ENCODE peak calls at places on chromosomes 4 and X, in six cellular contexts. Z, Y, O, L, A and T are unnamed samples.

GRCh38 chrX:53984895-53985294 is 59.4 kb downstream of the PHF8 start:
- DNase-seq in Y (no peak), L (no peak), Z (no peak), A (no peak), O (no peak), T (no peak)

GRCh38 chrX:19129694-19130093 is 7.4 kb upstream of the ADGRG2 start:
- DNase-seq in Z (no peak), O (no peak), Y (no peak), L (no peak), A (no peak), T (no peak)

GRCh38 chrX:104482757-104483156 is 83.2 kb upstream of the IL1RAPL2 start:
- DNase-seq in Z (no peak), A (peak), L (no peak), Y (peak), O (no peak), T (no peak)

GRCh38 chr4:15610855-15611254 is 44.3 kb downstream of the FBXL5 start:
- DNase-seq in L (no peak), Z (no peak), Y (no peak), A (no peak), O (no peak), T (no peak)

GRCh38 chrX:16511776-16512400 is 138.1 kb upstream of the S100G start:
- DNase-seq in O (no peak), L (no peak), Z (peak), A (no peak), Y (no peak), T (no peak)

GRCh38 chr4:2923141-2923551 is 40.1 kb downstream of the NOP14 start:
- DNase-seq in O (no peak), L (no peak), A (peak), Y (peak), Z (peak), T (no peak)

GRCh38 chr4:126611900-126612299 is 1020.9 kb upstream of the INTU start:
- DNase-seq in O (no peak), A (no peak), L (no peak), Z (peak), Y (peak), T (no peak)

GRCh38 chr4:75036046-75036445 is 103.1 kb downstream of the PARM1 start:
- DNase-seq in Y (no peak), O (no peak), L (no peak), Z (no peak), A (no peak), T (no peak)

GRCh38 chr4:122832732-122833131 is 6.1 kb downstream of the FGF2 start:
- DNase-seq in O (no peak), A (no peak), L (no peak), Z (peak), Y (peak), T (no peak)

GRCh38 chrX:47242321-47242720 is 9.5 kb downstream of the USP11 start:
- DNase-seq in A (no peak), L (no peak), O (no peak), Y (no peak), Z (no peak), T (no peak)

GRCh38 chrX:22246620-22247019 is 26.1 kb upstream of the CBLL2 start:
- DNase-seq in O (no peak), Z (peak), L (no peak), Y (no peak), A (peak), T (no peak)

GRCh38 chr4:83082777-83083176 is 31.8 kb downstream of the PLAC8 start:
- DNase-seq in L (no peak), Z (no peak), O (no peak), A (peak), Y (no peak), T (no peak)

GRCh38 chrX:120638619-120639018 is 8.8 kb upstream of the C1GALT1C1 start:
- DNase-seq in Z (no peak), O (no peak), A (no peak), Y (no peak), L (no peak), T (no peak)

GRCh38 chr4:174438711-174439110 is 83.6 kb downstream of the HPGD start:
- DNase-seq in Z (no peak), Y (no peak), O (no peak), L (no peak), A (no peak), T (no peak)

GRCh38 chr4:73729534-73730165 is 10.7 kb upstream of the CXCL8 start:
- DNase-seq in A (peak), Y (peak), O (peak), L (no peak), Z (peak), T (peak)

GRCh38 chrX:10591363-10592036 is 28.9 kb downstream of the MID1 start:
- DNase-seq in O (peak), A (no peak), Y (no peak), L (no peak), Z (no peak), T (no peak)

GRCh38 chr4:41322613-41323012 is 65.9 kb downstream of the UCHL1 start:
- DNase-seq in Z (no peak), Y (no peak), L (no peak), O (no peak), A (no peak), T (no peak)

DNA sequence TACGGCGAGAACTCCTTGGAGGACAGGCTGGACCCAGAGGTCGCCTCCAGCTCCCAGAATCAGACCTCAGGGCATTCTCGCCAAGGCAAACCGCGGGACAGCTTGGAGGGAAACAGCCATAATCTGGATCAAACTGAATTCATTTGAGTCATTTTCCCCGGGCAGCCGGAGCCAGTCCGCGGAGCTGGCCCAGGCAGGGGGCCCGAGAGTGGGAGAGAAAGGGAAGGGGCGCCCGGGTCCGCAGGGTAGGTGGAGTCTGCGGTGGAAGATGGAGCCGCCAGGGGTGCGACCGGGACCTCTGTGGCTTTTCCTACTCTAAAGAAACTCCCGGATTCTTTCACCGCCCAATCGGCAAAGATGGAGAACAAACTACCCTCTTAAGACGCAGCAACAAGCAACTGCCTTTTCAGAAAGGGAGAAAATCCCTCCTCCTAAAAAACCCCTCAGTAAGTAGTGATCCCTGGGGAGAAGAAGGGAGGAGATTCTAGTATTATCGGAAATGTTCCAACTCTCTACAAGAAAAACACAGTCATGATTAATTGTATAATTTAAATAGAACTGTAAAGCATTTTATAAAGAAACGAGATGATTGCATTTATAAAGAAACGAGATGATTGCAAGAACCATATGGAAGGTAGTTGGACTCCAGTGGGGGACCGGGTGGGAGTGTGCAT is 5.1 kb downstream of the NKX3-2 start:
- DNase-seq in L (no peak), Y (no peak), O (no peak), A (no peak), Z (no peak), T (no peak)
- H3K14ac ChIP-seq in L (no peak), Y (no peak), O (no peak), A (no peak), Z (no peak), T (no peak)

GRCh38 chr4:52059372-52059771 is 8.3 kb downstream of the SPATA18 start:
- DNase-seq in A (no peak), Y (peak), Z (peak), O (no peak), L (no peak), T (no peak)
- H3K14ac ChIP-seq in A (no peak), Y (no peak), Z (no peak), O (no peak), L (no peak), T (no peak)

GRCh38 chrX:70082723-70083122 is 20.5 kb downstream of the OTUD6A start:
- DNase-seq in O (no peak), L (no peak), A (no peak), Z (no peak), Y (no peak), T (no peak)
- H3K14ac ChIP-seq in O (no peak), L (no peak), A (no peak), Z (no peak), Y (no peak), T (no peak)

GRCh38 chr4:102455750-102456149 is 45.4 kb upstream of the NFKB1 start:
- DNase-seq in Y (no peak), O (no peak), L (no peak), Z (no peak), A (no peak), T (no peak)
- H3K14ac ChIP-seq in Y (no peak), O (no peak), L (no peak), Z (no peak), A (no peak), T (no peak)

GRCh38 chr4:155599596-155599995 is 67.1 kb upstream of the GUCY1A1 start:
- DNase-seq in L (no peak), A (no peak), Y (no peak), Z (no peak), O (no peak), T (no peak)

GRCh38 chr4:155597933-155598451 is 68.7 kb upstream of the GUCY1A1 start:
- DNase-seq in L (no peak), A (no peak), Z (peak), Y (no peak), O (no peak), T (no peak)

GRCh38 chr4:155597281-155597680 is 69.4 kb upstream of the GUCY1A1 start:
- DNase-seq in L (no peak), O (no peak), A (no peak), Z (no peak), Y (no peak), T (no peak)

GRCh38 chr4:155600246-155600645 is 66.4 kb upstream of the GUCY1A1 start:
- DNase-seq in A (no peak), Y (peak), L (no peak), O (no peak), Z (no peak), T (no peak)

GRCh38 chr4:155599102-155599501 is 67.5 kb upstream of the GUCY1A1 start:
- DNase-seq in O (no peak), A (no peak), Z (no peak), Y (peak), L (no peak), T (no peak)
- H3K14ac ChIP-seq in O (no peak), A (peak), Z (no peak), Y (no peak), L (no peak), T (no peak)

GRCh38 chr4:51840791-51841190 is 2.2 kb upstream of the DCUN1D4 start:
- DNase-seq in O (no peak), L (no peak), Z (peak), A (no peak), Y (no peak), T (no peak)

GRCh38 chr4:51844157-51845054 is 1.5 kb downstream of the DCUN1D4 start:
- DNase-seq in O (peak), L (peak), Z (peak), A (peak), Y (peak), T (peak)

GRCh38 chr4:51843309-51844156 is 580 bp downstream of the DCUN1D4 start:
- DNase-seq in L (no peak), O (no peak), Z (peak), A (peak), Y (peak), T (no peak)

GRCh38 chr4:51842167-51842553 is 793 bp upstream of the DCUN1D4 start:
- DNase-seq in L (no peak), O (no peak), Z (peak), A (no peak), Y (no peak), T (no peak)

DNA sequence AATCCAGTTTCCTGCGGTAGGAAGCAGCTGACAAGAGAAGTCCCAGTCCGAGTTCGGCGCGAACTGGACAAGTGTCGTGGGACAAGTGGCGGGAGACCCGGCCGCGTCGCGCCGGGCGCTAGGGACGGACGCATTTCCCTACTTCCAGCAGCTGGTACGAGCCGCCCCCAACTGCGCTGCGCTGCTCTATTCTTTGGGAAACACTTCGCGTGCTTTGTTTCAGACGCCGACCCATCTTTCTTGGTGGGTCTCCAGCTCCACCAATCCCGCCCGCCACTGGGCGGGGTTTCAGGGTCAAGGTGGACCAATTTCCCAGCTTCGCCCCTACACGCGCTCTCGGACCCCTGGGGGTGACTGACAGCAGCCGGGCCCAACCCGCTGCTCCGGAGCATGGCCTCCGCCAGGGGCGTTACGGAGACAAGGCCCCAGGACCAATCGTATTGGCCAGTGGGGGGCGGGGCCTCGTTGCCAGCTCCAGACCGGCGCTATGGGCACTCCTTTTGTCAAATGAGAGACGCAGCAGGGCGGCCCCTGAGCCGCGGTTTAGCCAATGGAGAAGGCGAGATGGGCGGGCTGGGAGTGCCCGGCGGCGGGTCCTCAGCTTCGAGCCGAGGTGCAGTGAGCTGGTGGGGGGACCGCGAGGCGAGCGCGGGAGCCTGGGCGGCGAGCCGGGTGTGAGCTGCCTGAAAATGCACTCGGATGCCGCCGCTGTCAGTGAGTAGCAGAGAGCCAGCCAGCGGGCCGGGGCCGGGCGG is at the start of gene DCUN1D4:
- DNase-seq in Z (peak), O (peak), L (peak), Y (peak), A (peak), T (peak)
- H3K14ac ChIP-seq in Z (peak), O (no peak), L (no peak), Y (peak), A (peak), T (no peak)

GRCh38 chrX:68846536-68846935 is 17.7 kb downstream of the EFNB1 start:
- DNase-seq in L (peak), A (no peak), Z (peak), Y (peak), O (peak), T (peak)
- H3K14ac ChIP-seq in L (no peak), A (no peak), Z (no peak), Y (no peak), O (no peak), T (no peak)

DNA sequence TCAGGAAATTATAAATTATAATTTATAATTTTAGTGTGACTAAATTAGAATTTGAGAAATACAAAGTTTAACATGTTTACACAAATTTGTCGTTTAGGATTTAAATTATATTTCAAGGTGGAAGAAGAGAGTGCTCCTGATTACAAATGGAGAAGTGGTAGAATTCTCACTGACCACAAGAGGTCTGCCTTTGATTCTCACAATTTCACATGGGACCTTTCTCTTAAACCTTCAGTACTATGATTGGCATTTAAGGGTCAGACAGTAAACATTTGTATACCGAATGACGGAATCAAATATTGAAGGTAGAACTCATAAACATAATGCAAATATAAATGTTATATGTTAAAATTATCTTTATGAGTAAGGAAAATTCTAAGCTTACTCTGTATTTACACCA is 171.7 kb downstream of the SLIT2 start:
- DNase-seq in Z (no peak), Y (no peak), L (no peak), O (no peak), A (no peak), T (no peak)
- H3K14ac ChIP-seq in Z (no peak), Y (no peak), L (no peak), O (no peak), A (no peak), T (no peak)

GRCh38 chr4:56197387-56197786 is 189.9 kb downstream of the AASDH start:
- DNase-seq in Y (no peak), L (no peak), Z (no peak), O (no peak), A (no peak), T (no peak)

GRCh38 chr4:56206258-56206657 is 181.0 kb downstream of the AASDH start:
- DNase-seq in A (no peak), Y (no peak), Z (no peak), O (no peak), L (no peak), T (no peak)

GRCh38 chr4:56200275-56200674 is 187.0 kb downstream of the AASDH start:
- DNase-seq in Z (no peak), O (no peak), L (no peak), Y (no peak), A (no peak), T (no peak)
- H3K14ac ChIP-seq in Z (no peak), O (no peak), L (no peak), Y (no peak), A (no peak), T (no peak)

GRCh38 chr4:55547918-55548317 is 1.2 kb upstream of the CLOCK start:
- DNase-seq in A (no peak), Z (no peak), O (no peak), L (no peak), Y (peak), T (no peak)
- H3K14ac ChIP-seq in A (no peak), Z (peak), O (no peak), L (no peak), Y (no peak), T (no peak)